ENCODE peak calls at places on chromosomes 3 and 15, in nine cellular contexts. One of them, this sample, is unnamed.

GRCh38 chr15:56192659-56193442 is 50.8 kb downstream of the RFX7 start:
- DNase-seq in AG10803: no peak
- DNase-seq in nephron progenitor cell: no peak
- DNase-seq in epithelial cell of esophagus: no peak
- DNase-seq in hepatocyte: no peak
- DNase-seq in brain microvascular endothelial cell: no peak
- DNase-seq in neural progenitor cell: no peak
- DNase-seq in astrocyte of the cerebellum: no peak
- DNase-seq in GM10248: no peak
- DNase-seq in this sample: no peak

GRCh38 chr3:155525324-155525833 is 219.5 kb downstream of the PLCH1 start:
- DNase-seq in AG10803: no peak
- DNase-seq in nephron progenitor cell: no peak
- DNase-seq in epithelial cell of esophagus: no peak
- DNase-seq in hepatocyte: no peak
- DNase-seq in brain microvascular endothelial cell: no peak
- DNase-seq in neural progenitor cell: no peak
- DNase-seq in astrocyte of the cerebellum: no peak
- DNase-seq in GM10248: no peak
- DNase-seq in this sample: no peak

GRCh38 chr3:51942603-51943450 is 664 bp downstream of the PARP3 start:
- DNase-seq in AG10803: peak
- DNase-seq in nephron progenitor cell: no peak
- DNase-seq in epithelial cell of esophagus: peak
- DNase-seq in hepatocyte: peak
- DNase-seq in brain microvascular endothelial cell: peak
- DNase-seq in neural progenitor cell: no peak
- DNase-seq in astrocyte of the cerebellum: no peak
- DNase-seq in GM10248: peak
- DNase-seq in this sample: peak

GRCh38 chr3:180433172-180433571 is 168.8 kb upstream of the TTC14 start:
- DNase-seq in AG10803: peak
- DNase-seq in nephron progenitor cell: no peak
- DNase-seq in epithelial cell of esophagus: peak
- DNase-seq in hepatocyte: no peak
- DNase-seq in brain microvascular endothelial cell: peak
- DNase-seq in neural progenitor cell: no peak
- DNase-seq in astrocyte of the cerebellum: no peak
- DNase-seq in GM10248: no peak
- DNase-seq in this sample: no peak

GRCh38 chr3:111712294-111713180 is 117.4 kb upstream of the ZBED2 start:
- DNase-seq in AG10803: peak
- DNase-seq in nephron progenitor cell: peak
- DNase-seq in epithelial cell of esophagus: peak
- DNase-seq in hepatocyte: no peak
- DNase-seq in brain microvascular endothelial cell: no peak
- DNase-seq in neural progenitor cell: peak
- DNase-seq in astrocyte of the cerebellum: no peak
- DNase-seq in GM10248: no peak
- DNase-seq in this sample: no peak

GRCh38 chr3:133426721-133427120 is 26.9 kb downstream of the BFSP2 start:
- DNase-seq in AG10803: peak
- DNase-seq in nephron progenitor cell: no peak
- DNase-seq in epithelial cell of esophagus: peak
- DNase-seq in hepatocyte: no peak
- DNase-seq in brain microvascular endothelial cell: peak
- DNase-seq in neural progenitor cell: no peak
- DNase-seq in astrocyte of the cerebellum: no peak
- DNase-seq in GM10248: no peak
- DNase-seq in this sample: no peak

GRCh38 chr3:132134611-132135010 is 99.8 kb upstream of the CPNE4 start:
- DNase-seq in AG10803: peak
- DNase-seq in nephron progenitor cell: no peak
- DNase-seq in epithelial cell of esophagus: peak
- DNase-seq in hepatocyte: no peak
- DNase-seq in brain microvascular endothelial cell: peak
- DNase-seq in neural progenitor cell: no peak
- DNase-seq in astrocyte of the cerebellum: peak
- DNase-seq in GM10248: no peak
- DNase-seq in this sample: no peak

GRCh38 chr3:124858275-124858674 is 28.9 kb downstream of the ITGB5 start:
- DNase-seq in AG10803: peak
- DNase-seq in nephron progenitor cell: no peak
- DNase-seq in epithelial cell of esophagus: no peak
- DNase-seq in hepatocyte: no peak
- DNase-seq in brain microvascular endothelial cell: no peak
- DNase-seq in neural progenitor cell: no peak
- DNase-seq in astrocyte of the cerebellum: peak
- DNase-seq in GM10248: no peak
- DNase-seq in this sample: no peak

GRCh38 chr3:82938821-82939328 is 1177.4 kb upstream of the GBE1 start:
- DNase-seq in AG10803: no peak
- DNase-seq in nephron progenitor cell: no peak
- DNase-seq in epithelial cell of esophagus: no peak
- DNase-seq in hepatocyte: peak
- DNase-seq in brain microvascular endothelial cell: no peak
- DNase-seq in neural progenitor cell: no peak
- DNase-seq in astrocyte of the cerebellum: no peak
- DNase-seq in GM10248: no peak
- DNase-seq in this sample: peak

GRCh38 chr3:33355611-33356010 is 78.4 kb downstream of the FBXL2 start:
- DNase-seq in AG10803: peak
- DNase-seq in nephron progenitor cell: no peak
- DNase-seq in epithelial cell of esophagus: peak
- DNase-seq in hepatocyte: peak
- DNase-seq in brain microvascular endothelial cell: peak
- DNase-seq in neural progenitor cell: no peak
- DNase-seq in astrocyte of the cerebellum: peak
- DNase-seq in GM10248: no peak
- DNase-seq in this sample: no peak

GRCh38 chr15:100129677-100130076 is 212.1 kb downstream of the ADAMTS17 start:
- DNase-seq in AG10803: no peak
- DNase-seq in nephron progenitor cell: no peak
- DNase-seq in epithelial cell of esophagus: no peak
- DNase-seq in hepatocyte: no peak
- DNase-seq in brain microvascular endothelial cell: no peak
- DNase-seq in neural progenitor cell: no peak
- DNase-seq in astrocyte of the cerebellum: no peak
- DNase-seq in GM10248: no peak
- DNase-seq in this sample: no peak

GRCh38 chr15:100133001-100133400 is 208.8 kb downstream of the ADAMTS17 start:
- DNase-seq in AG10803: no peak
- DNase-seq in nephron progenitor cell: no peak
- DNase-seq in epithelial cell of esophagus: no peak
- DNase-seq in hepatocyte: no peak
- DNase-seq in brain microvascular endothelial cell: no peak
- DNase-seq in neural progenitor cell: peak
- DNase-seq in astrocyte of the cerebellum: no peak
- DNase-seq in GM10248: no peak
- DNase-seq in this sample: no peak

GRCh38 chr15:100133981-100134711 is 207.6 kb downstream of the ADAMTS17 start:
- DNase-seq in AG10803: no peak
- DNase-seq in nephron progenitor cell: no peak
- DNase-seq in epithelial cell of esophagus: no peak
- DNase-seq in hepatocyte: no peak
- DNase-seq in brain microvascular endothelial cell: no peak
- DNase-seq in neural progenitor cell: no peak
- DNase-seq in astrocyte of the cerebellum: no peak
- DNase-seq in GM10248: no peak
- DNase-seq in this sample: no peak

GRCh38 chr15:100132309-100132708 is 209.5 kb downstream of the ADAMTS17 start:
- DNase-seq in AG10803: no peak
- DNase-seq in nephron progenitor cell: no peak
- DNase-seq in epithelial cell of esophagus: no peak
- DNase-seq in hepatocyte: no peak
- DNase-seq in brain microvascular endothelial cell: no peak
- DNase-seq in neural progenitor cell: no peak
- DNase-seq in astrocyte of the cerebellum: no peak
- DNase-seq in GM10248: no peak
- DNase-seq in this sample: no peak

GRCh38 chr15:100131321-100132224 is 210.2 kb downstream of the ADAMTS17 start:
- DNase-seq in AG10803: peak
- DNase-seq in nephron progenitor cell: peak
- DNase-seq in epithelial cell of esophagus: peak
- DNase-seq in hepatocyte: peak
- DNase-seq in brain microvascular endothelial cell: peak
- DNase-seq in neural progenitor cell: peak
- DNase-seq in astrocyte of the cerebellum: no peak
- DNase-seq in GM10248: peak
- DNase-seq in this sample: no peak
- TF ChIP-seq CTCF in AG10803: peak
- TF ChIP-seq CTCF in nephron progenitor cell: no peak
- TF ChIP-seq CTCF in epithelial cell of esophagus: peak
- TF ChIP-seq CTCF in hepatocyte: peak
- TF ChIP-seq CTCF in brain microvascular endothelial cell: peak
- TF ChIP-seq CTCF in neural progenitor cell: peak
- TF ChIP-seq CTCF in astrocyte of the cerebellum: peak
- TF ChIP-seq CTCF in GM10248: no peak
- TF ChIP-seq CTCF in this sample: no peak

GRCh38 chr3:59143447-59143846 is 93.6 kb upstream of the CFAP20DC start:
- DNase-seq in AG10803: no peak
- DNase-seq in nephron progenitor cell: no peak
- DNase-seq in epithelial cell of esophagus: peak
- DNase-seq in hepatocyte: no peak
- DNase-seq in brain microvascular endothelial cell: peak
- DNase-seq in neural progenitor cell: no peak
- DNase-seq in astrocyte of the cerebellum: no peak
- DNase-seq in GM10248: no peak
- DNase-seq in this sample: no peak
- TF ChIP-seq CTCF in AG10803: peak
- TF ChIP-seq CTCF in nephron progenitor cell: peak
- TF ChIP-seq CTCF in epithelial cell of esophagus: peak
- TF ChIP-seq CTCF in hepatocyte: no peak
- TF ChIP-seq CTCF in brain microvascular endothelial cell: peak
- TF ChIP-seq CTCF in neural progenitor cell: peak
- TF ChIP-seq CTCF in astrocyte of the cerebellum: no peak
- TF ChIP-seq CTCF in GM10248: no peak
- TF ChIP-seq CTCF in this sample: no peak

GRCh38 chr15:48719668-48720067 is 74.2 kb upstream of the FBN1 start:
- DNase-seq in AG10803: no peak
- DNase-seq in nephron progenitor cell: no peak
- DNase-seq in epithelial cell of esophagus: no peak
- DNase-seq in hepatocyte: no peak
- DNase-seq in brain microvascular endothelial cell: no peak
- DNase-seq in neural progenitor cell: no peak
- DNase-seq in astrocyte of the cerebellum: no peak
- DNase-seq in GM10248: no peak
- DNase-seq in this sample: no peak

GRCh38 chr15:48718646-48719045 is 73.1 kb upstream of the FBN1 start:
- DNase-seq in AG10803: peak
- DNase-seq in nephron progenitor cell: no peak
- DNase-seq in epithelial cell of esophagus: peak
- DNase-seq in hepatocyte: no peak
- DNase-seq in brain microvascular endothelial cell: no peak
- DNase-seq in neural progenitor cell: no peak
- DNase-seq in astrocyte of the cerebellum: no peak
- DNase-seq in GM10248: no peak
- DNase-seq in this sample: no peak

GRCh38 chr15:48721061-48721810 is 75.7 kb upstream of the FBN1 start:
- DNase-seq in AG10803: peak
- DNase-seq in nephron progenitor cell: no peak
- DNase-seq in epithelial cell of esophagus: no peak
- DNase-seq in hepatocyte: no peak
- DNase-seq in brain microvascular endothelial cell: no peak
- DNase-seq in neural progenitor cell: no peak
- DNase-seq in astrocyte of the cerebellum: no peak
- DNase-seq in GM10248: no peak
- DNase-seq in this sample: no peak

GRCh38 chr15:48720646-48721045 is 75.1 kb upstream of the FBN1 start:
- DNase-seq in AG10803: peak
- DNase-seq in nephron progenitor cell: no peak
- DNase-seq in epithelial cell of esophagus: peak
- DNase-seq in hepatocyte: no peak
- DNase-seq in brain microvascular endothelial cell: no peak
- DNase-seq in neural progenitor cell: no peak
- DNase-seq in astrocyte of the cerebellum: no peak
- DNase-seq in GM10248: no peak
- DNase-seq in this sample: no peak

DNA sequence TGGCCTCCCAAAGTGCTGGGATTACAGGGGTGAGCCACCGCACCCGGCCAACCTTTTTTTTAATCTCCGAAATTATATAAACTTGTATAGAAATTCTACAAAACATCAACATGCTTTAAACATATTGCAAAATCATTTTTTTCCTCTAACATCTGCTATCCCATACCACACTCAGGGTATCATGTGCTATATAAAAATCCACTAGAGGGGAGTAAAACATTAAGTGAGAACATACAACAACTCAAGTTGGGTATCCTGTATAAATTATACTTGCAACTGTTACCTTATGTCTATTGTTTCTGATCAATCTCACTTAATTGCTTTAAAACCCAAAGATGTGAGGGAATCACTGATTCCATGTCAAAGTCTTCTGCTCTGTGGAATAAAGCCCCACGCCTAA is 71.9 kb upstream of the FBN1 start:
- DNase-seq in AG10803: peak
- DNase-seq in nephron progenitor cell: no peak
- DNase-seq in epithelial cell of esophagus: peak
- DNase-seq in hepatocyte: no peak
- DNase-seq in brain microvascular endothelial cell: no peak
- DNase-seq in neural progenitor cell: no peak
- DNase-seq in astrocyte of the cerebellum: no peak
- DNase-seq in GM10248: no peak
- DNase-seq in this sample: no peak
- TF ChIP-seq CTCF in AG10803: peak
- TF ChIP-seq CTCF in nephron progenitor cell: no peak
- TF ChIP-seq CTCF in epithelial cell of esophagus: no peak
- TF ChIP-seq CTCF in hepatocyte: no peak
- TF ChIP-seq CTCF in brain microvascular endothelial cell: no peak
- TF ChIP-seq CTCF in neural progenitor cell: no peak
- TF ChIP-seq CTCF in astrocyte of the cerebellum: no peak
- TF ChIP-seq CTCF in GM10248: no peak
- TF ChIP-seq CTCF in this sample: no peak

GRCh38 chr3:151382671-151383070 is 1.9 kb downstream of the P2RY12 start:
- DNase-seq in AG10803: no peak
- DNase-seq in nephron progenitor cell: no peak
- DNase-seq in epithelial cell of esophagus: no peak
- DNase-seq in hepatocyte: peak
- DNase-seq in brain microvascular endothelial cell: no peak
- DNase-seq in neural progenitor cell: no peak
- DNase-seq in astrocyte of the cerebellum: no peak
- DNase-seq in GM10248: no peak
- DNase-seq in this sample: no peak

GRCh38 chr3:151377768-151378385 is 6.7 kb downstream of the P2RY12 start:
- DNase-seq in AG10803: no peak
- DNase-seq in nephron progenitor cell: no peak
- DNase-seq in epithelial cell of esophagus: no peak
- DNase-seq in hepatocyte: no peak
- DNase-seq in brain microvascular endothelial cell: no peak
- DNase-seq in neural progenitor cell: no peak
- DNase-seq in astrocyte of the cerebellum: no peak
- DNase-seq in GM10248: peak
- DNase-seq in this sample: no peak

GRCh38 chr3:151383111-151383510 is 1.4 kb downstream of the P2RY12 start:
- DNase-seq in AG10803: no peak
- DNase-seq in nephron progenitor cell: no peak
- DNase-seq in epithelial cell of esophagus: no peak
- DNase-seq in hepatocyte: no peak
- DNase-seq in brain microvascular endothelial cell: no peak
- DNase-seq in neural progenitor cell: no peak
- DNase-seq in astrocyte of the cerebellum: no peak
- DNase-seq in GM10248: no peak
- DNase-seq in this sample: no peak

GRCh38 chr3:151383956-151384355 is 597 bp downstream of the P2RY12 start:
- DNase-seq in AG10803: no peak
- DNase-seq in nephron progenitor cell: no peak
- DNase-seq in epithelial cell of esophagus: no peak
- DNase-seq in hepatocyte: no peak
- DNase-seq in brain microvascular endothelial cell: no peak
- DNase-seq in neural progenitor cell: no peak
- DNase-seq in astrocyte of the cerebellum: no peak
- DNase-seq in GM10248: no peak
- DNase-seq in this sample: no peak

GRCh38 chr3:151379083-151379734 is 5.3 kb downstream of the P2RY12 start:
- DNase-seq in AG10803: no peak
- DNase-seq in nephron progenitor cell: peak
- DNase-seq in epithelial cell of esophagus: peak
- DNase-seq in hepatocyte: peak
- DNase-seq in brain microvascular endothelial cell: peak
- DNase-seq in neural progenitor cell: peak
- DNase-seq in astrocyte of the cerebellum: no peak
- DNase-seq in GM10248: no peak
- DNase-seq in this sample: no peak
- TF ChIP-seq CTCF in AG10803: peak
- TF ChIP-seq CTCF in nephron progenitor cell: peak
- TF ChIP-seq CTCF in epithelial cell of esophagus: peak
- TF ChIP-seq CTCF in hepatocyte: peak
- TF ChIP-seq CTCF in brain microvascular endothelial cell: peak
- TF ChIP-seq CTCF in neural progenitor cell: peak
- TF ChIP-seq CTCF in astrocyte of the cerebellum: peak
- TF ChIP-seq CTCF in GM10248: peak
- TF ChIP-seq CTCF in this sample: no peak